ENCODE peak calls at places on chromosome 13, in four cellular contexts. K is breast epithelium, Y is SJSA1, I is heart right ventricle. G is an unnamed sample.

GRCh38 chr13:42002066-42002465 is 41.2 kb upstream of the VWA8 start:
- DNase-seq in K (no peak), Y (no peak), I (no peak), G (no peak)

GRCh38 chr13:23384111-23384510 is 49.4 kb downstream of the SACS start:
- DNase-seq in K (no peak), Y (peak; percentile 16), I (no peak), G (no peak)

GRCh38 chr13:30318026-30318425 is 10.7 kb upstream of the KATNAL1 start:
- DNase-seq in K (no peak), Y (no peak), I (no peak), G (no peak)

GRCh38 chr13:69474286-69474685 is 633.3 kb upstream of the ATXN8OS start:
- DNase-seq in K (no peak), Y (no peak), I (no peak), G (no peak)

GRCh38 chr13:21426238-21426637 is 32.9 kb downstream of the ZDHHC20 start:
- DNase-seq in K (no peak), Y (no peak), I (no peak), G (no peak)

GRCh38 chr13:74090397-74090796 is 43.8 kb downstream of the KLF12 start:
- DNase-seq in K (no peak), Y (no peak), I (no peak), G (no peak)

GRCh38 chr13:110340812-110341444 is 33.8 kb downstream of the COL4A2 start:
- DNase-seq in K (no peak), Y (peak; percentile 95), I (peak; percentile 91), G (peak; percentile 96)

GRCh38 chr13:99969368-99969933 is 2.1 kb downstream of the ZIC5 start:
- DNase-seq in K (no peak), Y (no peak), I (no peak), G (no peak)

GRCh38 chr13:97367016-97367415 is 67.0 kb upstream of the RAP2A start:
- DNase-seq in K (no peak), Y (no peak), I (no peak), G (no peak)

GRCh38 chr13:92354583-92354982 is 872.0 kb upstream of the GPC6 start:
- DNase-seq in K (no peak), Y (no peak), I (no peak), G (no peak)

GRCh38 chr13:34391071-34391470 is 551.0 kb upstream of the NBEA start:
- DNase-seq in K (no peak), Y (peak; percentile 42), I (no peak), G (no peak)

GRCh38 chr13:106986687-106987434 is 418.9 kb upstream of the ARGLU1 start:
- DNase-seq in K (no peak), Y (no peak), I (no peak), G (no peak)

GRCh38 chr13:105918842-105919741 is 616.4 kb downstream of the EFNB2 start:
- DNase-seq in K (no peak), Y (peak; percentile 73), I (no peak), G (no peak)

GRCh38 chr13:23999411-23999810 is 102.1 kb upstream of the C1QTNF9B start:
- DNase-seq in K (no peak), Y (no peak), I (no peak), G (no peak)

GRCh38 chr13:40077396-40078027 is 422.1 kb downstream of the COG6 start:
- DNase-seq in K (no peak), Y (no peak), I (no peak), G (no peak)

GRCh38 chr13:107866007-107866665 is 349.2 kb downstream of the LIG4 start:
- DNase-seq in K (no peak), Y (peak; percentile 34), I (no peak), G (peak; percentile 53)

GRCh38 chr13:48156466-48156865 is 61.6 kb upstream of the MED4 start:
- DNase-seq in K (no peak), Y (peak; percentile 2), I (no peak), G (no peak)

GRCh38 chr13:103883152-103883551 is 816.9 kb upstream of the SLC10A2 start:
- DNase-seq in K (peak; percentile 87), Y (peak; percentile 100), I (peak; percentile 70), G (peak; percentile 86)

GRCh38 chr13:112064222-112064621 is 2.7 kb upstream of the SOX1 start:
- DNase-seq in K (no peak), Y (no peak), I (no peak), G (no peak)

DNA sequence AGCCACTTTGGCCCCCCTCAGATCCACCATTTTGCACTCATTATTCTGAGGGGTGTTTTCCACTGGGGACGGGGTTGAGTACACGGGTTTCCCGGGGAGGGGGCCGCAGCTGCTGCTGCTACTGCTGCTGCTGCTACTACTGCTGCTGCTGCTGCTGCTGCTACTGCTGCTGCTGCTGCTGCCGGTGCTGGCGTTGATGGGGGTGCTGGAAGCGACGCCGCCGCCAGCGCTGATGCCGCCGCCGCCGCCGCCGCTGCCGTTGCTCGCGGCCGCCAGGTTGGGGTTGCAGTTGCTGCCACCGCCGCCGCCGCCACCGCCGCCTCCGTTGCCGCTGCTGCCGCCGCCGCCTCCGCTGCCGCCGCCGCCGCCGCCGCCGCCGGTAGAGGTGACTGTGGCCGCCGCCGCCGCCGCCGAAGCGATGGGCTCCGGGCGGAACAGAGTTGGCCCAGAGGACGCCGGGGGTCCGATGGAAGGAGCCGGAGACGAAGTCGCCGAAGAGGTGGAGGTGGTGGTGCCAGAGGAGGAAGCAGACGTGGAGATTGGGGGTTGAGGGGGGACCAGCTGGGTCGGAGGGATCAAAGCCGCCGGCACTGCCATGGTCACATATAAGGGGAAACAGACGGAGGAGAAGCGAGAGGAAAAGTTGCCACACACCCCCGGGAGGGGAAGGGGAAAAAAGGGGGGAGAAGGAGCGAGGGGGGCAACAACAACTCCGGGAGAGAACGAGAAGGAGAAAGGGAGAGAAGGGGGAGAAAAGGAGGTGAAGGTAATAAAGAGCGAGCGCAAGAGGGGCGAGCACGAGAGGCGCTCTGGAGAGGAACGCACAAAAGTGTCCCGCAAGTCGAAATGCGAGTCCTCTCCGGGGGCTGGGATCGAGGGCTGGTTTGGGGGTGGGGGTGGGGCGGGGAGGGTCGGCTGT is 572 bp downstream of the DACH1 start:
- DNase-seq in K (peak; percentile 51), Y (no peak), I (peak; percentile 8), G (peak; percentile 70)
- H3K27ac ChIP-seq in K (peak overlapping the region; percentile 41), Y (no peak overlapping the region), I (peak overlapping the region; percentile 82), G (peak overlapping the region; percentile 61)

DNA sequence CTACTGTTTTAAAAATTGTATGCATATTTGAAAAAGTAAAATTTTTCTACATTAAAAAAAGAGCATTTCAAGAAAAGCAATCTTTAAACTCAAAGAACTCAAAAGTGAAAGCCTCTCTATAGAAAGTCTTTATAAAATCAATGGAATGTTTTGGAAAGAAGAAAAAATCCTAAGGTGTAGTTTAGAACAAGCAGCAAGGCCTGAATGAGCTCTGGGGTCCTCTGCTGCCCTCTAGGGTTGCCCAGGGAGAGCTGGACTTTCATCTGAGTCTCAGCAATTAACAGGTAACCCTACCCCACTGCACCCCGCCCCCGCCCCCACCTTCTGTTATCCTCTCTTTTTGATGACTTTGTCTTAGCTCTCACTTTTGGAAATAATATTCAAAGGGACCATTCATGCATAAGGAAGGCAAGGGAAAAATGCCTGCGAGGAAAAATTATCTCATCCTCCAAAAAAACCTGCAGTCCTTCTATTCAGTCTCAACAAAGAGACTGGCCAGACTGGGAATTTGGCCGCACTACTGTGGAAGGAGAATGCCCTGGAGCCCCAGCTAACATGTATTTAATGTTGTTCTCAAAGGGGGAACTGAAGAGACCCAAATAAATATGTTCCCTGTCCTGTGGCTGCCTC is 24.1 kb downstream of the SLC25A30 start:
- DNase-seq in K (no peak), Y (no peak), I (peak; percentile 29), G (no peak)
- H3K4me1 ChIP-seq in K (no peaks in the 10 kb centered on the region), Y (peaks cover 22% of the 10 kb centered on the region), I (peaks cover 11% of the 10 kb centered on the region), G (no peaks in the 10 kb centered on the region)

GRCh38 chr13:113448885-113449692 is 4.2 kb downstream of the ADPRHL1 start:
- DNase-seq in K (peak; percentile 71), Y (peak; percentile 68), I (peak; percentile 28), G (no peak)
- H3K4me3 ChIP-seq in K (peak overlapping the region; percentile 50), Y (peak overlapping the region; percentile 26), I (peak overlapping the region; percentile 53), G (peak overlapping the region; percentile 22)

DNA sequence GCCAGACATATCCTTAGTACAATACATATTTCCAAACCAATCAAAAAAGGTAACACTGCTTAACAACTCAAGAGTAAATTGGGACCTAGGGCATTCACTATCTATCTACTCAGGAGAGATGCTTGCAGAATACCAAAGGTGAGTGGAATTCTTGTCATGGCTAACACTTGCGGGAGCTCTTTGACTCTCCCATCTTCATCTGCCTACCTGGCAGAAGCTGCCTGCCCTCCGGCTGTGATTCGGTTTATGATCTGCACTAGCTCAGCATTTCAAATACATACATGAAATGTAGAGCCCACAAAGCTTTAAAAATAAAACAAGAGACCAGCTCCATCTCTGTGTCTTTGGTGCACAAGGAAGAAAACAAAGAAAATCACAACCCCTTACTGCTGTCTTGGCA is 127.3 kb downstream of the STARD13 start:
- DNase-seq in K (no peak), Y (no peak), I (no peak), G (no peak)
- H3K27ac ChIP-seq in K (no peak overlapping the region), Y (no peak overlapping the region), I (no peak overlapping the region), G (no peak overlapping the region)

GRCh38 chr13:33280923-33281322 is 4.6 kb downstream of the STARD13 start:
- DNase-seq in K (no peak), Y (peak; percentile 31), I (no peak), G (no peak)

GRCh38 chr13:33283195-33283910 is 2.2 kb downstream of the STARD13 start:
- DNase-seq in K (no peak), Y (peak; percentile 21), I (no peak), G (no peak)

GRCh38 chr13:33280550-33280905 is 5.0 kb downstream of the STARD13 start:
- DNase-seq in K (no peak), Y (no peak), I (no peak), G (no peak)

GRCh38 chr13:33284016-33284415 is 1.5 kb downstream of the STARD13 start:
- DNase-seq in K (no peak), Y (peak; percentile 29), I (no peak), G (no peak)

GRCh38 chr13:33281951-33282595 is 3.5 kb downstream of the STARD13 start:
- DNase-seq in K (no peak), Y (peak; percentile 61), I (no peak), G (no peak)
- H3K4me1 ChIP-seq in K (peaks cover 18% of the 10 kb centered on the region), Y (peaks cover 65% of the 10 kb centered on the region), I (peaks cover 58% of the 10 kb centered on the region), G (peaks cover 9% of the 10 kb centered on the region)

DNA sequence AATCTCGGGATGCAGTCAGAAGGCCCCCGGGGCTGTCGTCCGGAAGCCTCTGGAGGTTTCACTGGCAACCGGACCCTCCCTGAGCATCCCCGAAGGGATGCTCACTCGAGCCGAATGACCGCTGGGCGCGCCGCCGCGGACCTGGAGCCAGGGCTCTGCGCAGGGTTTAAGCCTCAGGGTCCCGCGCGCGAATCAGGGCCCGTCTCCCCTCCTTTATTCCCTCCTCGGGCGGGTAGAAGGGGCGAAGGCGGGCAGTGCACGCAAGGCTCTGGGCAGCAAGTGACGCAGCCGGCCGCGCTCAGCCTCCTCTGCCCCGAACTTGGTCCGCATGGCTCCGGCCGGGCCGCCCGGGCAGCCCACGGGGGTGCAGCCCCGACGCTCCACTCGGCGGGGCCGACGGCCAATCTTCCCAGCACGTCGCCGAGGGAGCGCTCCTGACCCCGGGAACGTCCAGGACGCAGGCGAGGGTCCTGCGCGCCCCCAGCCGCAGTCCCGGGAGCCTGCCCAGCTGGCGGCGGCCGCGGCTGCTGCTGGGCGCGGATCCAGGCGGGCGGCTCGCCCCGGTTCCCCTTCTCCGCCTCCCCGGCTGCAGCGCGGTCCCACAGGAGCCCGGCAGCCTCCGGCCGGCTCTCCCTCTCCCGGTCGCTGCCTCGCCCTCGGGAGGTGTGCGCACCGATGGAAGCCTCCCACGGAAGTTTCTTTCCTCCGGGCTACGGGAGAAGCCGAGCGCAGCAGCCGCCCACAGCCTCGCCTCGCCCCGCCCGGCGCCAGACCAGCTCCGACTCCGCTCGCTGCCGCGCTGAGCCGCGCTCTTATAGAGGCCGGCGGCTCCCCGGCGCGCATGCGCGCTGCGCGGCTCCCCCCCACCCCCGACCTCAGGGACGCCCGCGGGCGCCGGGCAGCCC is at the start of gene SHISA2:
- DNase-seq in K (no peak), Y (peak; percentile 68), I (no peak), G (peak; percentile 83)
- H3K4me3 ChIP-seq in K (peak within 1 kb of the TSS; percentile 68), Y (peak within 1 kb of the TSS; percentile 42), I (peak within 1 kb of the TSS; percentile 27), G (peak within 1 kb of the TSS; percentile 42)

G was measured in right cardiac atrium.